ENCODE peak calls at places on chromosomes 16 and 17, in six cellular contexts. E is keratinocyte, M is cardiac muscle cell, Q is SK-N-SH, V is K562, F is esophagus squamous epithelium. X is an unnamed sample.
A peak's percentile ranks its signal among the peaks of the same experiment; 100 is the strongest.

GRCh38 chr17:80970044-80970761 is 21.4 kb upstream of the CHMP6 start:
- DNase-seq in E (no peak), M (no peak), Q (peak; percentile 82), V (peak; percentile 40), F (no peak), X (peak; percentile 90)

GRCh38 chr17:5488752-5489151 is 2.4 kb downstream of the MIS12 start:
- DNase-seq in E (no peak), M (no peak), Q (no peak), V (no peak), F (no peak), X (no peak)

GRCh38 chr16:4403133-4403949 is 13.1 kb downstream of the CORO7 start:
- DNase-seq in E (no peak), M (no peak), Q (no peak), V (no peak), F (no peak), X (peak; percentile 83)

GRCh38 chr16:11190585-11191565 is 65.1 kb downstream of the SOCS1 start:
- DNase-seq in E (no peak), M (no peak), Q (no peak), V (no peak), F (no peak), X (no peak)

GRCh38 chr17:8740486-8740885 is 4.2 kb downstream of the CCDC42 start:
- DNase-seq in E (no peak), M (peak; percentile 17), Q (no peak), V (peak; percentile 14), F (no peak), X (no peak)

GRCh38 chr16:54199486-54200160 is 87.0 kb downstream of the IRX3 start:
- DNase-seq in E (no peak), M (peak; percentile 40), Q (no peak), V (no peak), F (no peak), X (no peak)

GRCh38 chr16:81415757-81416156 is 28.9 kb upstream of the CMIP start:
- DNase-seq in E (no peak), M (no peak), Q (no peak), V (no peak), F (no peak), X (no peak)

GRCh38 chr17:83032781-83033180 is 46.6 kb upstream of the METRNL start:
- DNase-seq in E (no peak), M (no peak), Q (peak; percentile 27), V (no peak), F (no peak), X (no peak)

GRCh38 chr16:79505344-79505743 is 95.2 kb downstream of the MAF start:
- DNase-seq in E (no peak), M (no peak), Q (no peak), V (no peak), F (no peak), X (no peak)

GRCh38 chr16:57091200-57091989 is 988 bp upstream of the CPNE2 start:
- DNase-seq in E (no peak), M (peak; percentile 54), Q (peak; percentile 64), V (no peak), F (no peak), X (no peak)

GRCh38 chr17:39702901-39703893 is 3.3 kb downstream of the ERBB2 start:
- DNase-seq in E (no peak), M (peak; percentile 72), Q (no peak), V (no peak), F (no peak), X (no peak)

GRCh38 chr17:82054351-82055022 is 2.8 kb downstream of the GPS1 start:
- DNase-seq in E (no peak), M (no peak), Q (no peak), V (no peak), F (no peak), X (no peak)

GRCh38 chr17:14744716-14745115 is 443.8 kb downstream of the HS3ST3B1 start:
- DNase-seq in E (no peak), M (no peak), Q (no peak), V (no peak), F (no peak), X (no peak)

GRCh38 chr17:60604686-60605334 is 4.8 kb downstream of the PPM1D start:
- DNase-seq in E (no peak), M (no peak), Q (no peak), V (no peak), F (no peak), X (no peak)

GRCh38 chr16:81273223-81273940 is 34.9 kb downstream of the BCO1 start:
- DNase-seq in E (no peak), M (no peak), Q (no peak), V (no peak), F (no peak), X (peak; percentile 46)

GRCh38 chr16:47204736-47205499 is 61.2 kb upstream of the NETO2 start:
- DNase-seq in E (no peak), M (no peak), Q (no peak), V (no peak), F (no peak), X (no peak)

GRCh38 chr16:4359914-4360313 is 8.8 kb upstream of the PAM16 start:
- DNase-seq in E (no peak), M (no peak), Q (no peak), V (no peak), F (no peak), X (no peak)

GRCh38 chr17:66986659-66987058 is 22.2 kb downstream of the CACNG4 start:
- DNase-seq in E (no peak), M (no peak), Q (no peak), V (no peak), F (no peak), X (no peak)

GRCh38 chr17:66987059-66987616 is 22.6 kb downstream of the CACNG4 start:
- DNase-seq in E (no peak), M (no peak), Q (peak; percentile 73), V (no peak), F (no peak), X (no peak)

GRCh38 chr17:66989579-66989978 is 25.1 kb downstream of the CACNG4 start:
- DNase-seq in E (no peak), M (no peak), Q (no peak), V (no peak), F (no peak), X (no peak)

GRCh38 chr17:66989076-66989475 is 24.6 kb downstream of the CACNG4 start:
- DNase-seq in E (no peak), M (no peak), Q (no peak), V (no peak), F (no peak), X (no peak)

DNA sequence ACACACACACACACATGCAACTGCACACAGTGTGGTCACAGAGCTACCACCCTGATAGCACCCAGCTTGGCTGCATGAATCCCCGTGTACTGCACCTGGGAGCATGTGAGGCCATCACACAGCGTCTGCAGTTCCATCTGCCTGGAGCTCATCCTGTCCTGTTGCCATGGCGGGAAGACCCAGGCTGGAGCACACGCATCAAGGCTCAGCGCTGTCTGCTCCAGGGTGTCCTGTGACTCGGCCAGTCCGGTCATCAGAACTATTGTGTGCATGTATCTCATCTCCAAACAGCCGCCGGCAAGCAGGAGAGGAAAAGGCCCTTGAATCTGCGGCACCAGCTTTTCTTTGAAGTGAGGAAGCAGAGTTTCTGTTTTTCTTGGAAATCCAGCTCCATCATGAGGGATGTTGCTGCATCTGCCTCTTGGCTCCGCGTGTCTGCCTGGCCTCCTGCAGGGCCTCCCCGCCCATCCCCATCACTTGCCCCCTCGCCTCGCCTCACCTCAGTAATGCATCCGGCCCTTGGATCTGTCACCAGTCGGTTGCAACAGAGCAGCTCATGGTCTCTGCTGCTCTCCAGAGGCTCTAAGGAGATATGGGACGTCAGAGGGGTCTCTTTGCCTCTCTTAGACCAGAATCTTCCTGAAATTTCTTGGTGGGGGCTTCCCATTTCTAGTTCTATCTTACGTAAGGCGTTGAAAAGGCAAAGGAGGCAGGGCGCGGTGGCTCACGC is 23.7 kb downstream of the CACNG4 start:
- DNase-seq in E (no peak), M (no peak), Q (peak; percentile 51), V (no peak), F (no peak), X (no peak)
- TF ChIP-seq CTCF in E (no peak), M (no peak), Q (no peak), V (peak; percentile 3), F (no peak), X (no peak)

GRCh38 chr16:30353438-30354129 is 1.5 kb downstream of the CD2BP2 start:
- DNase-seq in E (no peak), M (no peak), Q (no peak), V (no peak), F (no peak), X (peak; percentile 80)

GRCh38 chr16:30351586-30352419 is 3.3 kb downstream of the CD2BP2 start:
- DNase-seq in E (no peak), M (no peak), Q (no peak), V (no peak), F (no peak), X (peak; percentile 57)

GRCh38 chr16:30354423-30355143 is 525 bp downstream of the CD2BP2 start:
- DNase-seq in E (no peak), M (peak; percentile 57), Q (peak; percentile 74), V (no peak), F (no peak), X (peak; percentile 29)

GRCh38 chr16:30351001-30351441 is 4.1 kb downstream of the CD2BP2 start:
- DNase-seq in E (no peak), M (no peak), Q (no peak), V (no peak), F (no peak), X (peak; percentile 78)

GRCh38 chr16:30352488-30353401 is 2.4 kb downstream of the CD2BP2 start:
- DNase-seq in E (no peak), M (no peak), Q (peak; percentile 46), V (peak; percentile 37), F (no peak), X (peak; percentile 46)
- TF ChIP-seq CTCF in E (peak; percentile 9), M (peak; percentile 27), Q (peak; percentile 46), V (peak; percentile 44), F (no peak), X (peak; percentile 49)

DNA sequence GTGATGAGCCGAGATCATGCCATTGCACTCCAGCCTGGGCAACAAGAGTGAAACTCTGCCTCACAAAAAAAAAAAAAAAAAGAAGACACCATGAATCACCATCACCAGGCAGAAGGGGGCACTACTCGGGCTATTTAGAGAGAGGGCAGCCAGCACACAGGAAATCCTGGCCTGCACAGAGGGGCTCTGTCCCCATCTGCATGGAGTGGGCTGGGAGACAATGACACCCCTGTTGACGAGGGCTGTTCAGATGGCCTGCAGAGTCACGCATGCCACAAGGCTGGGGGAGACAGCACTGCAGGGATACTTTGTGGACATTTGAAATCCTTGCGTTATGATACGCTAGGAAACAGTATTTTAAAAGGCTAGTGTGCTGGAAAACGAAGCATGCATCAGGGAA is 48.3 kb downstream of the CUEDC1 start:
- DNase-seq in E (no peak), M (peak; percentile 42), Q (no peak), V (no peak), F (no peak), X (no peak)
- TF ChIP-seq CTCF in E (no peak), M (peak; percentile 12), Q (peak; percentile 60), V (peak; percentile 47), F (no peak), X (peak; percentile 66)

DNA sequence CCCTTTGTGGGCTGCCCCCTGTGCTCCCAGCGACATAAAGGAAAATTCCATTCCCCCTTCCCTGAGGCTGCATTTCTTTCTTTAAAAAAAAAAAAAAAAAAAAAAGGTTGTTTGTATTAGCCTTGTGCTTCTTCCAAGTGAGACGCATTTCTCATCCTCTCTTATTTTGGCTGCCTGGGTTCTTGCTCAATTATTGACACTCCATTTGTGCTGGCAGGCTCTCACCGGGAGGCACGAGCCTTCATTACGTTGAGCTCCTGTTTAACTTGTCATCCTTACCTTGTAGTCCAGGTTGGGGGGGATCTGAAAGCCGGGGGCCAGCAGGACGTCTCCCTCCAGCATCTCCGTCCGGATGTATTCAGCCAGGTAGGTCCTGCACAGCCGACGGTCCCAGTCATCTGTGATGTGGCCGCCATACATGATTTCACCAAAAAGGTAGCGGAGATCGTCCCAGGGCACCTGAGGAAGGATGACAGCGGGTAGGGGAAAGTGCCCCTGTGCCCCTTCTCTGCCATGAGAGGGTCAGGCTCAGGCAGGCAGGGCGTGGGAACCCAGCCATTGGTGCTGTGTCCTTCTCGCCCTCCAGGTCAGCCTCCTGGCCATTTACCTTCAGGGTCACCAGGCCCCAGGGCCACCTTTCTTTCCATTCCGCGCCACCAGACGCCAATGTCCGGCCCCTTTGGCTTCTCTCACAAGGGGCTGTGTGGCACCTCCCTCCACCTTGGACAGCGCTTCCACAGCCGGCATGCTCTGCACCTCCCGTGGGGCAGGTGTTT is 50.6 kb downstream of the PGS1 start:
- DNase-seq in E (no peak), M (no peak), Q (no peak), V (no peak), F (no peak), X (no peak)
- TF ChIP-seq CTCF in E (no peak), M (no peak), Q (no peak), V (no peak), F (no peak), X (no peak)